ENCODE peak calls at places on chromosomes 2 and 18, in five cellular contexts. D, U, N, B and G are unnamed samples. For H3K4me1, the result is how much of the 10 kb centered on the place peaks cover.

GRCh38 chr2:160044728-160045127 is 17.7 kb downstream of the PLA2R1 start:
- DNase-seq in D (no peak), U (no peak), N (no peak), B (no peak), G (no peak)

GRCh38 chr18:24595556-24595955 is 135.1 kb downstream of the HRH4 start:
- DNase-seq in D (no peak), U (no peak), N (no peak), B (no peak), G (no peak)

GRCh38 chr2:28982381-28982950 is 1.4 kb downstream of the TOGARAM2 start:
- DNase-seq in D (no peak), U (no peak), N (no peak), B (no peak), G (no peak)

GRCh38 chr2:136376798-136377211 is 258.9 kb upstream of the CXCR4 start:
- DNase-seq in D (no peak), U (no peak), N (no peak), B (peak), G (no peak)

GRCh38 chr2:224555823-224556366 is 29.3 kb downstream of the CUL3 start:
- DNase-seq in D (no peak), U (no peak), N (no peak), B (no peak), G (no peak)

GRCh38 chr18:36624451-36625167 is 204.2 kb downstream of the TPGS2 start:
- DNase-seq in D (no peak), U (no peak), N (no peak), B (no peak), G (no peak)

GRCh38 chr2:146246734-146247523 is 1597.9 kb upstream of the ACVR2A start:
- DNase-seq in D (no peak), U (no peak), N (no peak), B (no peak), G (no peak)

GRCh38 chr2:226190479-226191252 is 609.0 kb downstream of the IRS1 start:
- DNase-seq in D (no peak), U (no peak), N (no peak), B (no peak), G (no peak)

GRCh38 chr2:172039011-172039704 is 39.4 kb downstream of the METAP1D start:
- DNase-seq in D (no peak), U (no peak), N (no peak), B (no peak), G (no peak)

GRCh38 chr2:165369131-165369935 is 100.2 kb upstream of the CSRNP3 start:
- DNase-seq in D (peak), U (no peak), N (no peak), B (no peak), G (no peak)

GRCh38 chr2:67057901-67058703 is 339.0 kb upstream of the ETAA1 start:
- DNase-seq in D (no peak), U (no peak), N (no peak), B (peak), G (no peak)

GRCh38 chr2:167331636-167332232 is 443.5 kb downstream of the XIRP2 start:
- DNase-seq in D (no peak), U (no peak), N (no peak), B (no peak), G (no peak)

GRCh38 chr2:104804148-104804890 is 49.6 kb upstream of the POU3F3 start:
- DNase-seq in D (no peak), U (no peak), N (no peak), B (no peak), G (no peak)

GRCh38 chr2:144242311-144242710 is 277.6 kb downstream of the ZEB2 start:
- DNase-seq in D (no peak), U (no peak), N (no peak), B (no peak), G (no peak)

GRCh38 chr18:49052891-49053644 is 102.3 kb upstream of the SMAD7 start:
- DNase-seq in D (no peak), U (no peak), N (no peak), B (peak), G (no peak)

GRCh38 chr2:179963626-179964025 is 43.5 kb downstream of the CWC22 start:
- DNase-seq in D (no peak), U (no peak), N (no peak), B (peak), G (no peak)

GRCh38 chr2:160516547-160517365 is 23.1 kb upstream of the RBMS1 start:
- DNase-seq in D (no peak), U (no peak), N (no peak), B (peak), G (no peak)

GRCh38 chr2:43519711-43520221 is 76.1 kb downstream of the THADA start:
- DNase-seq in D (no peak), U (no peak), N (no peak), B (peak), G (no peak)

GRCh38 chr2:188884552-188884951 is 89.6 kb upstream of the COL3A1 start:
- DNase-seq in D (no peak), U (no peak), N (no peak), B (peak), G (no peak)

GRCh38 chr2:112836695-112837117 is at the start of gene IL1B:
- DNase-seq in D (no peak), U (no peak), N (no peak), B (peak), G (no peak)

GRCh38 chr18:33495278-33495677 is 54.8 kb upstream of the CCDC178 start:
- DNase-seq in D (no peak), U (peak), N (no peak), B (peak), G (no peak)

GRCh38 chr2:106104332-106105062 is 89.6 kb downstream of the UXS1 start:
- DNase-seq in D (peak), U (no peak), N (no peak), B (peak), G (peak)

GRCh38 chr18:58541789-58542425 is 87.0 kb downstream of the ALPK2 start:
- DNase-seq in D (no peak), U (peak), N (no peak), B (peak), G (peak)

GRCh38 chr2:30439879-30440278 is 7.2 kb upstream of the LCLAT1 start:
- DNase-seq in D (no peak), U (no peak), N (no peak), B (no peak), G (no peak)

GRCh38 chr2:61620244-61621159 is 82.3 kb upstream of the XPO1 start:
- DNase-seq in D (no peak), U (no peak), N (no peak), B (peak), G (no peak)

GRCh38 chr2:238289574-238289973 is 1.2 kb upstream of the PER2 start:
- DNase-seq in D (no peak), U (no peak), N (no peak), B (peak), G (no peak)
- H3K4me1 ChIP-seq in D (under half), U (under half), N (under half), B (under half), G (under half)

DNA sequence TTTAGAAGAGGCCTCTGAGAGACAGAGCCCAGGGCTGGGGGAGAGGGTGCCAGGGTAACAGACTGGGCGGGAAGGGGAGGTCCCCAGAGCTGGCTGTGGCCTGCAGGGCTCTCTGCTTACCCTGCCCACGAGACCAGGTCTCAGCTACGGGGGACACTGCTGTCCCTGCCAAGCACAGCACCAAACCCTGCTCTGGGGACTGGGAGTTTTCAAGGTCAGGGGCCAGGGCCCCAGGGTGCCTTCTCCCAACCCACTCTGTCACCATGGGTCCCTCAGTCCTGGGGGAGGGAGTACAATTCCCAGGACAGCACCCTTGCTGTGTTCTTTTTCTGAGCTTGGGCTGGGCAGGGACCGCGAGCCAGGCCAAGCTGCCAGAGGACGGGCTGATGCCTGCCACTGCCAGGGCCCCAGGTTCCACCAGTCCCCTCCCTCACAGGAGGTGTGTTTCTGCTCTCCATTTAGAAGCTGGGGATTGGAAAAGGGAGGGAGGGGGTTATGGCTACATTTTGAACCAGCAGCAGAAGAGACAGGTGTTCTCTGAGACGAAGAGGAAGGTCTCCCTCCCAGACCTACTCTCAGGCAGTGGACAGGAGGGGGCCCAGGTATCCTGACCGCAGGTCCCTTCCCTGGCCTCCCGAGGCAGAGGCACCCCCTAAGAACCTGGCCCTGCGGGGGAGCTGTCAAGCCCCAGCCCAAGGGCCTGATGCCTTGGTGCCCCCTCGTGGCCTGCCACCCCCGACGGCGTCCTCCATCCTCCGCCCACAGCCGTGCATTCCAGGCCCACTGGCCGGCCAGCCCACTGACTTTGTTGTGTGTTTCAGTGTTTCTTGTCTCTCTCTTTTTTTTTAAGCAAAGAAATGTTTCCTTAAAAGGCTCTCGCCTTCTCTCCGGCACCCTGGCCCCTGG is 80.4 kb downstream of the TNS1 start:
- DNase-seq in D (peak), U (no peak), N (no peak), B (peak), G (no peak)
- H3K4me1 ChIP-seq in D (under half), U (under half), N (half or more), B (half or more), G (under half)

DNA sequence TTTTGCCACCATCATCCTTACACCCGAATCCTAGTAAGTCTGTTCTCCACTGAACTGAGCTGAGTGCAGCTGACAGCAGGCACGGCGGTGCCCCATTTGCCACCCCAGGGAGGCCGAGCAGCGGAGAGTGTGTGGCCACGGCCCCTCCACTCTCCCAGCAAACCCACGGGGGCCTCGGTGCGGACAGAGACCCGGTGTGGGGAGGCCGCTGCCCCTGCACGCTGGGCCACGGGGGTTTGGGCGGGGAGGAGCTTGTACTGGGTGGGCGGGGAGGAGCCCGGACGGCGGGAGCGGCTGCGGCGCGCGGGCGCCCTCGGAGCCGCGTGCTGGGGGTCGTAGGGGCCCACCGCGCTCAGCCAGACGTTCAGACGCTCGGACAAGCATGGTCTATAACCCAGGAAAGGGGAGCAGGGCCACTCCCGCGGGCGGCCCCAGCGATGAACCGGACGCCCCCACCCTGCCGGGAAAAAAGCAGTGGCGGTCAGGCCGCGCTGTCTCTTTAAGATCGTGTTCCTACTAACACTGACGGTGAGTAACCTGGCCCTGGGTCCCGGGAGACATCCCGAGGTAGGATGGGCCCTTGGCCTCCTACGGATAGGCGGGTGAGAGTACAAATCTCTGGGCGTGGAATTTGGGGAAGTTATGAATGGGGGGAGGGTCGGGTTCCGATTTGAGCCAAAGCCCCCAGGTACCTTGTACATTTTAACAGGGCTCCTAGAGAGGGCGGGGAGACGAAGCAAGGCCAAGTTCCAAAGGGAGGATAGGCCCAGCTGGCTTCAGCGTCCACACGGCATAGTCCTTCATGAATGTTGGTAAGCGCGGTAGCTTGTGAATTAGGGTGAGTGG is at the start of gene ITPRIPL1:
- DNase-seq in D (no peak), U (no peak), N (no peak), B (no peak), G (no peak)
- H3K4me1 ChIP-seq in D (under half), U (under half), N (under half), B (under half), G (under half)

GRCh38 chr2:216691210-216691741 is 4.1 kb downstream of the IGFBP5 start:
- DNase-seq in D (peak), U (no peak), N (no peak), B (peak), G (peak)
- H3K4me1 ChIP-seq in D (under half), U (under half), N (under half), B (under half), G (under half)